ENCODE peak calls at places on chromosome 6, in seven cellular contexts. H is K562, K is endothelial cell of umbilical vein, J is A549, L is HepG2, U is HCT116, O is H1. C is an unnamed sample.

GRCh38 chr6:18328549-18328922 is 58.6 kb upstream of the RNF144B start:
- DNase-seq in H (no peak), K (no peak), J (no peak), L (no peak), U (no peak), O (no peak), C (no peak)

GRCh38 chr6:20564269-20564668 is 30.0 kb downstream of the CDKAL1 start:
- DNase-seq in H (peak; percentile 25), K (peak; percentile 59), J (peak; percentile 6), L (no peak), U (peak; percentile 19), O (no peak), C (peak; percentile 38)

GRCh38 chr6:162108041-162108440 is 619.5 kb downstream of the PRKN start:
- DNase-seq in H (no peak), K (no peak), J (no peak), L (no peak), U (no peak), O (no peak), C (no peak)

GRCh38 chr6:2531426-2532208 is 219.1 kb downstream of the MYLK4 start:
- DNase-seq in H (no peak), K (no peak), J (no peak), L (no peak), U (no peak), O (no peak), C (peak; percentile 87)

GRCh38 chr6:43171284-43172126 is 436 bp downstream of the SRF start:
- DNase-seq in H (peak; percentile 97), K (peak; percentile 44), J (no peak), L (no peak), U (no peak), O (no peak), C (no peak)

GRCh38 chr6:6057442-6058053 is 50.8 kb upstream of the NRN1 start:
- DNase-seq in H (peak; percentile 49), K (peak; percentile 57), J (peak; percentile 50), L (peak; percentile 57), U (peak; percentile 35), O (no peak), C (peak; percentile 72)

GRCh38 chr6:3403244-3404154 is 53.4 kb downstream of the SLC22A23 start:
- DNase-seq in H (no peak), K (peak; percentile 15), J (peak; percentile 81), L (peak; percentile 99), U (no peak), O (no peak), C (no peak)

GRCh38 chr6:21423106-21423854 is 170.3 kb upstream of the SOX4 start:
- DNase-seq in H (no peak), K (no peak), J (no peak), L (no peak), U (no peak), O (no peak), C (no peak)

GRCh38 chr6:106163966-106164877 is 78.1 kb downstream of the PRDM1 start:
- DNase-seq in H (no peak), K (no peak), J (no peak), L (no peak), U (no peak), O (no peak), C (peak; percentile 92)

GRCh38 chr6:140050232-140050995 is 676.0 kb upstream of the CITED2 start:
- DNase-seq in H (no peak), K (no peak), J (no peak), L (peak; percentile 23), U (no peak), O (no peak), C (peak; percentile 24)

GRCh38 chr6:25137497-25137896 is 141.7 kb upstream of the CARMIL1 start:
- DNase-seq in H (no peak), K (peak; percentile 36), J (no peak), L (no peak), U (no peak), O (no peak), C (peak; percentile 19)

GRCh38 chr6:52013035-52013434 is 74.4 kb downstream of the PKHD1 start:
- DNase-seq in H (no peak), K (no peak), J (peak; percentile 2), L (no peak), U (no peak), O (no peak), C (no peak)

GRCh38 chr6:125947581-125947980 is 9.0 kb upstream of the HINT3 start:
- DNase-seq in H (no peak), K (peak; percentile 47), J (peak; percentile 85), L (no peak), U (no peak), O (no peak), C (no peak)

GRCh38 chr6:114315841-114316595 is 26.8 kb downstream of the HS3ST5 start:
- DNase-seq in H (no peak), K (no peak), J (no peak), L (no peak), U (no peak), O (no peak), C (no peak)

GRCh38 chr6:1657116-1657776 is 47.5 kb downstream of the FOXC1 start:
- DNase-seq in H (no peak), K (no peak), J (no peak), L (no peak), U (no peak), O (no peak), C (no peak)

GRCh38 chr6:166774770-166775169 is 147.7 kb upstream of the RPS6KA2 start:
- DNase-seq in H (no peak), K (no peak), J (no peak), L (no peak), U (no peak), O (no peak), C (no peak)

GRCh38 chr6:104705095-104705707 is 154.5 kb downstream of the HACE1 start:
- DNase-seq in H (peak; percentile 50), K (peak; percentile 88), J (no peak), L (no peak), U (no peak), O (no peak), C (peak; percentile 94)

GRCh38 chr6:152952045-152952444 is 30.8 kb downstream of the FBXO5 start:
- DNase-seq in H (no peak), K (peak; percentile 13), J (no peak), L (peak; percentile 34), U (no peak), O (peak; percentile 17), C (no peak)

GRCh38 chr6:63581355-63581998 is 9.2 kb downstream of the LOC128125822 start:
- DNase-seq in H (no peak), K (no peak), J (no peak), L (no peak), U (no peak), O (no peak), C (no peak)

GRCh38 chr6:63578757-63579156 is 6.5 kb downstream of the LOC128125822 start:
- DNase-seq in H (no peak), K (no peak), J (no peak), L (no peak), U (no peak), O (no peak), C (no peak)

GRCh38 chr6:63582579-63583231 is 10.4 kb downstream of the LOC128125822 start:
- DNase-seq in H (no peak), K (no peak), J (no peak), L (no peak), U (no peak), O (no peak), C (no peak)

GRCh38 chr6:63580704-63580961 is 8.4 kb downstream of the LOC128125822 start:
- DNase-seq in H (no peak), K (no peak), J (no peak), L (no peak), U (no peak), O (no peak), C (no peak)

GRCh38 chr6:63579937-63580703 is 7.8 kb downstream of the LOC128125822 start:
- DNase-seq in H (no peak), K (no peak), J (no peak), L (no peak), U (no peak), O (no peak), C (no peak)
- TF ChIP-seq POLR2A in H (no peak), K (no peak), J (no peak), L (peak; percentile 26), U (no peak), O (peak; percentile 52), C (no peak)

GRCh38 chr6:36780517-36781210 is 58.6 kb downstream of the CPNE5 start:
- DNase-seq in H (no peak), K (no peak), J (no peak), L (peak; percentile 18), U (no peak), O (no peak), C (peak; percentile 80)
- TF ChIP-seq MAX in H (no peak), K (no peak), J (no peak), L (no peak), U (no peak), O (no peak), C (no peak)

GRCh38 chr6:157283330-157283898 is 39.9 kb downstream of the TMEM242 start:
- DNase-seq in H (no peak), K (no peak), J (no peak), L (no peak), U (no peak), O (no peak), C (no peak)

GRCh38 chr6:157280153-157280552 is 43.2 kb downstream of the TMEM242 start:
- DNase-seq in H (no peak), K (no peak), J (no peak), L (no peak), U (no peak), O (no peak), C (no peak)

GRCh38 chr6:157282279-157282678 is 41.0 kb downstream of the TMEM242 start:
- DNase-seq in H (no peak), K (no peak), J (no peak), L (no peak), U (no peak), O (no peak), C (no peak)

GRCh38 chr6:157280947-157281346 is 42.4 kb downstream of the TMEM242 start:
- DNase-seq in H (no peak), K (no peak), J (no peak), L (no peak), U (no peak), O (no peak), C (no peak)

GRCh38 chr6:157281570-157281969 is 41.7 kb downstream of the TMEM242 start:
- DNase-seq in H (peak; percentile 55), K (no peak), J (peak; percentile 38), L (no peak), U (no peak), O (no peak), C (no peak)
- TF ChIP-seq CTCF in H (peak; percentile 92), K (peak; percentile 51), J (no peak), L (peak; percentile 51), U (no peak), O (peak; percentile 49), C (no peak)

GRCh38 chr6:10507298-10507697 is 13.9 kb upstream of the GCNT2 start:
- DNase-seq in H (no peak), K (no peak), J (no peak), L (no peak), U (no peak), O (no peak), C (no peak)
- TF ChIP-seq POLR2A in H (no peak), K (no peak), J (no peak), L (no peak), U (no peak), O (no peak), C (no peak)

GRCh38 chr6:145428656-145429173 is 306.6 kb downstream of the EPM2A start:
- DNase-seq in H (no peak), K (no peak), J (no peak), L (no peak), U (no peak), O (no peak), C (no peak)
- TF ChIP-seq MAX in H (no peak), K (no peak), J (no peak), L (no peak), U (no peak), O (no peak), C (no peak)